ENCODE peak calls at places on chromosomes 12 and 14, in eight cellular contexts. Z is heart right ventricle; L is body of pancreas; O is naive thymus-derived CD4-positive, alpha-beta T cell; Q is transverse colon; Y is cardiac muscle cell; U is ascending aorta; V is endodermal cell. D is an unnamed sample. For H3K4me1, the result is how much of the 10 kb centered on the place peaks cover.

GRCh38 chr12:22494319-22494718 is 50.0 kb downstream of the C2CD5 start:
- DNase-seq in Q (no peak), U (no peak), O (no peak), Y (no peak), Z (no peak), L (no peak), V (no peak), D (no peak)

GRCh38 chr14:26856832-26857508 is 259.1 kb upstream of the NOVA1 start:
- DNase-seq in U (no peak), Q (no peak), Y (no peak), V (no peak), L (peak), O (no peak), Z (no peak), D (no peak)

GRCh38 chr12:131371580-131372475 is 339.1 kb upstream of the SFSWAP start:
- DNase-seq in Q (no peak), L (no peak), Y (no peak), V (peak), Z (peak), O (no peak), U (peak), D (no peak)

GRCh38 chr12:14991069-14991468 is 18.2 kb downstream of the PDE6H start:
- DNase-seq in V (no peak), Z (no peak), O (no peak), L (no peak), Y (no peak), U (no peak), Q (no peak), D (no peak)

GRCh38 chr12:28024231-28024995 is 51.9 kb upstream of the PTHLH start:
- DNase-seq in U (no peak), L (no peak), V (no peak), O (no peak), Z (no peak), Y (no peak), Q (no peak), D (no peak)

GRCh38 chr14:77804592-77804991 is 4.7 kb downstream of the ADCK1 start:
- DNase-seq in L (no peak), Z (no peak), U (no peak), O (no peak), Q (peak), Y (no peak), V (peak), D (no peak)

GRCh38 chr14:105087308-105087962 is 22.2 kb upstream of the GPR132 start:
- DNase-seq in O (no peak), U (peak), L (no peak), Z (no peak), Q (no peak), Y (peak), V (peak), D (no peak)

GRCh38 chr12:127613056-127613455 is 653.9 kb upstream of the TMEM132C start:
- DNase-seq in Y (no peak), V (no peak), U (no peak), Z (no peak), Q (no peak), L (peak), O (no peak), D (no peak)

GRCh38 chr12:27824126-27824842 is 44.2 kb upstream of the MANSC4 start:
- DNase-seq in U (no peak), V (no peak), Y (no peak), Z (no peak), Q (no peak), L (no peak), O (no peak), D (no peak)

GRCh38 chr14:51205486-51205885 is 34.6 kb upstream of the TMX1 start:
- DNase-seq in O (no peak), Z (no peak), L (no peak), U (no peak), Y (no peak), V (no peak), Q (no peak), D (no peak)

GRCh38 chr14:24238123-24238522 is 4.3 kb downstream of the TINF2 start:
- DNase-seq in Y (no peak), V (peak), U (peak), Z (no peak), Q (no peak), L (no peak), O (no peak), D (no peak)

GRCh38 chr12:106669216-106669615 is 86.4 kb downstream of the RFX4 start:
- DNase-seq in U (no peak), O (no peak), Q (no peak), Y (no peak), V (peak), Z (no peak), L (no peak), D (no peak)

GRCh38 chr12:66623455-66623854 is 55.4 kb downstream of the GRIP1 start:
- DNase-seq in Q (no peak), V (no peak), Z (no peak), L (no peak), Y (no peak), O (no peak), U (no peak), D (no peak)

GRCh38 chr12:49626169-49626835 is 2.9 kb downstream of the PRPF40B start:
- DNase-seq in Q (no peak), Y (no peak), O (peak), L (no peak), Z (no peak), U (no peak), V (peak), D (no peak)

GRCh38 chr12:102503871-102504270 is 23.5 kb upstream of the IGF1 start:
- DNase-seq in Q (no peak), O (no peak), V (no peak), Y (no peak), Z (no peak), L (no peak), U (no peak), D (no peak)

GRCh38 chr14:75459099-75459741 is 31.4 kb downstream of the JDP2 start:
- DNase-seq in U (no peak), L (peak), O (no peak), V (peak), Z (peak), Y (no peak), Q (peak), D (no peak)

GRCh38 chr12:110073049-110073831 is 24.9 kb upstream of the C12orf76 start:
- DNase-seq in L (no peak), O (peak), U (no peak), Y (no peak), Q (peak), V (no peak), Z (peak), D (peak)

DNA sequence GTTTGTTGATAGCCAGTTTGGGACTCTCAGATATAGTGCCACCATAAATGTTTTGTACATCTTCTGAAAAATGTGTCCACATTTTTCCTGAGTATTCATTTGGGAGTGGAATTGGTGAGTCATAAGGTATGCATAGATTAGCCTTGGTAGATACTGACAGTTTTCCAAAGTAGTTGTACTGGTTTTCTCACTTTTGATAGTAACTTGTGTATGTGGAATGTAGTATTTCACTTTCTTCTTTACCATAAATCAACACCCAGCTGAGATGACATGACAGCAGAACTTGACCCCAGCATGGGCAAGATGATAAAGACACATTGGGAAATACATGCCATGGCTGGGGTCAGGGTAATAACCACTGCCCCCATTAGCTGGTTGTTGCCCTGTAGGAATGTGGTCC is 5.4 kb downstream of the FBXW8 start:
- DNase-seq in Y (no peak), V (no peak), Z (no peak), Q (no peak), L (no peak), O (no peak), U (no peak), D (no peak)
- H3K4me1 ChIP-seq in Y (under half), V (under half), Z (under half), Q (under half), L (half or more), O (under half), U (under half), D (under half)

DNA sequence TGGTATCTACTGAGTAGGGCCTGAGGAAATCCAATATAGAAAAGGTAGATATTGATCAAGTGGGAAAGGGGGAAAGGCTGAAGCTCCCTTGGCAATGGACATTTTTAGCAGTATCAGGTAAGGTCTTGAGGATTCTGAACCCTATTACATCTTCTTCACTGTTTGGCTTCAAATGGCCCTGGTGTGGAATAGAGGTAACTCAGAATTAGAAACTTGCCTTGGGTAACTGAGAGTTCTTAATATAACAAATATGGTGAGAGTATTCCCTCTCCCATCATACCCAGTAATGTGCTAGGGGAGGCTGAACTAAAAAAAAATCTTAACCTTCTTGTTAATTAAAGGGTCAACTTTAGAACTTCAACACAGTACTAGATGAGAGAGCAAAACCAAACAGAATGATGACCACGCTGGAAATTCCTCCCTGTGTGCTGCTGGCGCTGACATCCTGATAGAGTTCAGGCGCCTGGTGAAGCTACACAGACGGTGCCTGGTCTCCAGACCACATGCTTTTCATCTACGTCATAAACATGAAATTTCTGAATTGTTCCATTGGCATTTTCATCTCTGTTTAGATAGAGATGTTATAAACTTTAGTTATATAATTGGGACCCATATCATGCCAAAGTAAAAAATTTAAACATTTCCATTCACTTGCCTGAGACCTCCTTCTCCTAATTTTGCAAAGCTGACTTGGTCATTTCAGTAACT is 128.3 kb downstream of the AKAP6 start:
- DNase-seq in V (no peak), L (no peak), Q (peak), Y (peak), Z (peak), U (no peak), O (no peak), D (no peak)
- H3K27ac ChIP-seq in V (no peak), L (no peak), Q (peak), Y (peak), Z (peak), U (no peak), O (no peak), D (peak)

GRCh38 chr12:124422142-124422569 is 127.3 kb downstream of the RFLNA start:
- DNase-seq in Z (no peak), Y (no peak), V (peak), U (peak), Q (peak), L (peak), O (no peak), D (peak)
- H3K4me3 ChIP-seq in Z (no peak), Y (no peak), V (no peak), U (peak), Q (peak), L (no peak), O (no peak), D (no peak)

DNA sequence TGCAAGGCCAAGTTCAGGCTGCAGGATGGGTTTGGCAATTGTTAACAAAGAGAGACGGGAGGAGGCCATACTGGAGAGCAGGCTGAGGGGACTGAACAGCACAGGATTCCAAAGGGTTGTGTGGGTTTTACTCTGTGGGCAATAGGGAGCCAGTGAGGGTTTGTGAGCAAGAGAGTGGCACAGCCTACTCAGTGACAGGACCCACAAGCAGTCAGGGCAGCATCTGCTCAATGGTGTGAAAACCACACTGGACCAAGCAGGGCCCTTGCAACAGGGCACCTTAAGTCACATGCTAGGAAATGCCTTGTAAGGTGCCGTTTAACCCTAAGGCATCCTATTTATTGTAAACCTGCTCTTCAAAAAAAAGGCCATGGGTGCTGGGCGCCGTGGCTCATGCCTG is 22.0 kb downstream of the SYNE3 start:
- DNase-seq in O (no peak), Q (no peak), Y (no peak), U (no peak), V (no peak), Z (no peak), L (no peak), D (no peak)
- H3K4me1 ChIP-seq in O (under half), Q (half or more), Y (under half), U (half or more), V (under half), Z (under half), L (under half), D (under half)

DNA sequence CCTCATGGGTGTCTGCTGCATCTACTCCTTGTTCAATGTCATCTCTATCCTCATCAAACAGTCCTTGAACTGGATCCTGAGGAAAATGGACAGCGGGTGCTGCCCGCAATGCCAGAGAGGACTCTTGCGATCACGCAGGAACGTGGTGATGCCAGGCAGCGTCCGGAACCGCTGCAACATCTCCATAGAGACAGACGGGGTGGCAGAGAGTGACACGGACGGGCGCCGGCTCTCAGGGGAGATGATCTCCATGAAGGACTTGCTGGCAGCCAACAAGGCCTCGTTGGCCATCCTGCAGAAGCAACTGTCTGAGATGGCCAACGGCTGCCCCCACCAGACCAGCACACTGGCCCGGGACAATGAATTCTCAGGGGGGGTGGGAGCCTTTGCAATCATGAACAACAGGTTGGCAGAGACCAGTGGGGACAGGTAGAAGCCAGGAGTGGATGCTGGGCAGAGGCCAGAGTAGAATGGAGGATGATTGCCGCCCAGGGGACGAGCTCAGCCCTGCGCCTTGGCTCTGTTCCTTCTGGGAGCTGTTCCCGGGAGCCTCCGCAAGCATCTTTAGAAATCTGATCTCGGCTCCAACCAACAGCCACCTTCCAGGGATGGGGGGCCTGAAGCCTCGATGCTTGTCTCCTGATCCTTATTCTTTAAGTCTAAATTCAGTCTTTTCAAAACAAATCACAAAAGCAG is 71.6 kb upstream of the PSMC1 start:
- DNase-seq in Y (no peak), L (no peak), Q (no peak), Z (no peak), V (peak), O (no peak), U (no peak), D (no peak)
- H3K27ac ChIP-seq in Y (no peak), L (no peak), Q (no peak), Z (no peak), V (no peak), O (no peak), U (no peak), D (no peak)